ENCODE peak calls at places on chromosomes 13 and 19, in eight cellular contexts. F is RWPE1; O is spleen; D is stromal cell of bone marrow; Y is H9; A is GM12892; S is activated gamma-delta T cell treated with Interleukin-2 at 50 U/mL for 16 hours; X is naive thymus-derived CD8-positive, alpha-beta T cell. H is an unnamed sample.
A peak's percentile ranks its signal among the peaks of the same experiment; 100 is the strongest.

GRCh38 chr13:43095771-43096719 is 72.7 kb downstream of the DNAJC15 start:
- DNase-seq in F (no peak), S (no peak), X (no peak), D (peak; percentile 28), O (no peak), A (no peak), Y (no peak), H (no peak)

GRCh38 chr19:1244693-1245451 is 3.3 kb downstream of the ATP5F1D start:
- DNase-seq in Y (no peak), A (no peak), X (no peak), F (no peak), D (no peak), S (no peak), O (peak; percentile 92), H (no peak)

GRCh38 chr13:90585392-90585791 is 762.1 kb upstream of the MIR17HG start:
- DNase-seq in X (no peak), A (no peak), Y (no peak), O (no peak), F (no peak), D (no peak), S (no peak), H (no peak)

GRCh38 chr19:53849237-53849676 is 18.4 kb upstream of the MYADM start:
- DNase-seq in X (no peak), D (peak; percentile 74), O (no peak), Y (no peak), F (no peak), A (no peak), S (no peak), H (no peak)

GRCh38 chr13:112103260-112103843 is 36.4 kb downstream of the SOX1 start:
- DNase-seq in A (no peak), Y (no peak), O (no peak), X (no peak), S (no peak), F (no peak), D (no peak), H (no peak)

GRCh38 chr19:4300589-4300988 is 1.6 kb downstream of the TMIGD2 start:
- DNase-seq in F (no peak), S (no peak), Y (no peak), X (no peak), A (no peak), D (no peak), O (no peak), H (no peak)

GRCh38 chr13:77184455-77184854 is 142.4 kb downstream of the MYCBP2 start:
- DNase-seq in O (peak; percentile 74), F (no peak), D (no peak), S (no peak), Y (no peak), X (no peak), A (peak; percentile 7), H (peak; percentile 86)

GRCh38 chr19:3386447-3387234 is 20.3 kb downstream of the NFIC start:
- DNase-seq in A (no peak), F (no peak), D (no peak), Y (no peak), O (no peak), S (no peak), X (no peak), H (no peak)

GRCh38 chr19:7831452-7831851 is 1.4 kb downstream of the EVI5L start:
- DNase-seq in D (peak; percentile 18), X (no peak), O (no peak), A (no peak), F (peak; percentile 48), S (no peak), Y (peak; percentile 79), H (peak; percentile 50)

GRCh38 chr19:1487576-1488281 is 2.4 kb downstream of the PCSK4 start:
- DNase-seq in S (no peak), D (no peak), A (no peak), F (no peak), Y (no peak), X (no peak), O (peak; percentile 78), H (no peak)

GRCh38 chr13:73000027-73000674 is 58.7 kb upstream of the KLF5 start:
- DNase-seq in F (no peak), S (no peak), D (peak; percentile 6), Y (no peak), O (no peak), A (no peak), X (no peak), H (peak; percentile 56)

GRCh38 chr13:95235199-95235726 is 66.0 kb downstream of the ABCC4 start:
- DNase-seq in A (no peak), X (no peak), F (no peak), S (no peak), D (no peak), Y (no peak), O (no peak), H (no peak)

GRCh38 chr19:12703056-12703455 is 6.6 kb upstream of the FBXW9 start:
- DNase-seq in F (peak; percentile 75), S (no peak), X (peak; percentile 21), Y (peak; percentile 95), O (no peak), A (no peak), D (no peak), H (peak; percentile 9)

GRCh38 chr13:113545455-113545930 is 39.1 kb upstream of the TFDP1 start:
- DNase-seq in O (peak; percentile 70), Y (peak; percentile 24), S (no peak), F (no peak), A (no peak), X (no peak), D (peak; percentile 17), H (no peak)

GRCh38 chr19:409006-409514 is at the start of gene C2CD4C:
- DNase-seq in S (peak; percentile 15), D (no peak), A (no peak), X (peak; percentile 37), O (no peak), Y (peak; percentile 41), F (no peak), H (no peak)

GRCh38 chr13:74129500-74130144 is 4.6 kb downstream of the KLF12 start:
- DNase-seq in F (no peak), Y (no peak), D (no peak), A (no peak), S (peak; percentile 15), O (no peak), X (peak; percentile 33), H (peak; percentile 6)

GRCh38 chr19:19179548-19180441 is 9.7 kb upstream of the MEF2B start:
- DNase-seq in Y (no peak), O (no peak), A (no peak), F (no peak), S (no peak), X (no peak), D (no peak), H (no peak)